ENCODE peak calls at places on chromosomes 5 and 9, in five cellular contexts. X is HepG2, O is HCT116, F is GM12878, P is H1. T is an unnamed sample.

GRCh38 chr5:65326912-65327311 is 154.8 kb downstream of the ADAMTS6 start:
- DNase-seq in X (no peak), O (no peak), F (no peak), P (no peak), T (no peak)

GRCh38 chr5:38692780-38693507 is 136.5 kb upstream of the LIFR start:
- DNase-seq in X (no peak), O (no peak), F (no peak), P (no peak), T (no peak)

GRCh38 chr5:20445326-20445860 is 457.4 kb upstream of the CDH18 start:
- DNase-seq in X (no peak), O (no peak), F (no peak), P (no peak), T (no peak)

GRCh38 chr5:74647096-74647495 is 6.6 kb upstream of the ENC1 start:
- DNase-seq in X (no peak), O (no peak), F (no peak), P (no peak), T (no peak)

GRCh38 chr5:144467795-144468194 is 297.1 kb downstream of the KCTD16 start:
- DNase-seq in X (peak; percentile 35), O (peak; percentile 8), F (no peak), P (peak; percentile 56), T (peak; percentile 46)

GRCh38 chr5:123813251-123813650 is 301.3 kb downstream of the CSNK1G3 start:
- DNase-seq in X (no peak), O (no peak), F (no peak), P (no peak), T (no peak)

GRCh38 chr5:113806250-113806649 is 292.8 kb downstream of the YTHDC2 start:
- DNase-seq in X (no peak), O (no peak), F (no peak), P (no peak), T (no peak)

GRCh38 chr9:19186240-19186639 is 44.3 kb upstream of the DENND4C start:
- DNase-seq in X (no peak), O (no peak), F (no peak), P (no peak), T (no peak)

GRCh38 chr9:123684393-123685149 is 245.4 kb downstream of the DENND1A start:
- DNase-seq in X (no peak), O (no peak), F (no peak), P (no peak), T (no peak)

GRCh38 chr9:136426787-136427186 is 12.9 kb downstream of the INPP5E start:
- DNase-seq in X (no peak), O (no peak), F (no peak), P (no peak), T (no peak)
- H3K9ac ChIP-seq in X (no peak overlapping the region), O (no peak overlapping the region), F (no peak overlapping the region), P (no peak overlapping the region), T (no peak overlapping the region)

GRCh38 chr9:134993996-134994720 is 76.4 kb upstream of the FCN1 start:
- DNase-seq in X (no peak), O (no peak), F (no peak), P (no peak), T (no peak)
- TF ChIP-seq ZNF274 in X (no peak), O (no peak), F (no peak), P (no peak), T (no peak)

GRCh38 chr5:32679218-32679617 is 31.9 kb upstream of the NPR3 start:
- DNase-seq in X (no peak), O (no peak), F (no peak), P (no peak), T (no peak)

GRCh38 chr5:32668552-32668951 is 42.6 kb upstream of the NPR3 start:
- DNase-seq in X (no peak), O (no peak), F (no peak), P (no peak), T (no peak)

GRCh38 chr5:32677023-32677422 is 34.1 kb upstream of the NPR3 start:
- DNase-seq in X (no peak), O (no peak), F (no peak), P (no peak), T (no peak)

GRCh38 chr5:32678472-32678871 is 32.6 kb upstream of the NPR3 start:
- DNase-seq in X (no peak), O (no peak), F (no peak), P (no peak), T (no peak)

DNA sequence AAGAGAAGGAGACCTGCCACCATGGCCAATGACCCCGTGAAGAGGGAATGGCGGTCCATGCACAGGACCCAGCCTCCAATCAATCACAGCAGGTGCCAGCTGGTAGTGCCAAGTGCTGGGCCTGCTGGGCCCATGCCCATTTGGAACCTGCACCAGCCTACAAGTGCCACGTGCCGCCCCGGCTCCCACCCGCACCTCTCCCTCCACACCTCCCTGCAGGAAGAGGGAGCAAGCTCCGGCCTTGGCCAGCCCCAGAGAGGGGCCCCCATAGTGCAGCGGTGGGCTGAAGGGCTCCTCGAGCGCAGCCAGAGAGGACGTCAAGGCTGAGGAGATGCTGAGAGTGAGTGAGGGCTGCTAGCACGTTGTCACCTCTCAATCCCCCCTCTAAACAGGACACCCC is 37.8 kb upstream of the NPR3 start:
- DNase-seq in X (no peak), O (no peak), F (no peak), P (no peak), T (no peak)
- H3K9me3 ChIP-seq in X (no peaks in the 10 kb centered on the region), O (peaks cover 3% of the 10 kb centered on the region), F (no peaks in the 10 kb centered on the region), P (peaks cover 19% of the 10 kb centered on the region), T (peaks cover 18% of the 10 kb centered on the region)

DNA sequence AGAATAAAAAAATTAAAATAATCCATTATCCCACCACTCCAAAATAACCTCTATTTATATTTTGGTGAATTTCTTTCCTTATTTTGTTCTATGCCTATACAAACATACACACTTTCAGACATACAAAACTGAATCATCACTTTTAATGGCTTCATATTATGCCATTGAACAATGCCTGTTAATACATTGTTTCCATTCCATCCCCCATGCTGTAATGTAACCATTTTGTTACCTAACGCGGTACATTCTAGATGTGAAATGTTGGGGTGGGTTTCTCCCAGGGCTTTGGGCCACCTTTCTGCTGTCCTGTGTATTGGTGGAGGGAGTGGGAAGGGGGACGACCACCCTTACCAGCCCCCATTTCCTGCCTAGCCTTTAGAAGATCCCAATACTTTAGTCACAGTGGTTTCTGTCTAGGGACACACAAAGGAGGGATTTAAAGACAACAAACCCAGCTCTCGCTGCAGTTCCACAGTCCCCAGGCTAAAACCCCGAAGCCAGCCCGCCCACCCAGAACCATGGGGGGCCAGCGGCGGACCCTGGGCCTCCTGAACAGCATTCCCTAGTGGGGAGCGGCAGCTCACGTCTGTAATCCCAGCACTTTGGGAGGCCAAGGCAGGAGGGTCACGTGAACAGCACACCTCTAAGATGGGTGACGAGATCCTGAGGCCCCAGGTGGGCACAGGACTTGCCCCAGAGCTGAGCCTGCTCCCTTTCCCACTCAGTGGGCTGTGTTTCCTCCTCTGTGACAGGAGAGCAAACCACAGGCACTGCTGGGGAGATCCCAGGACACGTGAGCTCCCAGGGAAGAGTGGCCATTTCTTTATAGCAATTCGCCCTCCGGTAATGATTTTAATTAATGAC is 56.9 kb upstream of the STXBP1 start:
- DNase-seq in X (no peak), O (no peak), F (no peak), P (no peak), T (no peak)
- H3K9ac ChIP-seq in X (no peak overlapping the region), O (peak overlapping the region; percentile 65), F (no peak overlapping the region), P (no peak overlapping the region), T (peak overlapping the region; percentile 70)

DNA sequence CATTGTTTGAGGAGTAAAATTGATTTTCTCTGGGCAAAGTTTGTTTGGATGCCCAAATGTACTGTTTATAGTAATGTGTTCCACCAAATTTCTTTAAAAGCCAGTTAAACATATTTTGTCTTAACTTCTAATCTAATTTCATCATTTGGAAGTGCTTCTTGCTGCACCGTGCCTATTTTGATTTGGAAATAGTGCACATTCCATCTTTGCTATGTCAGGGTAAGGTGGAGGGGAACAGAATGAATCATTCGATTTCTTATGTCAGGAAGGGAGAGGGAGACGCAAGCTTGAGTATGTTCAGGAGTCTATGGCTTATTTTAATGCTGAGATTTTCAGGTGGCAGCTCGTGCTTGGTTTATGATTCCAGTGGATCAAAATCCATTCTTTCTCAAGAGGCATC is 1384.1 kb upstream of the WWC1 start:
- DNase-seq in X (no peak), O (no peak), F (no peak), P (no peak), T (no peak)
- TF ChIP-seq ZNF274 in X (no peak), O (no peak), F (no peak), P (no peak), T (no peak)

DNA sequence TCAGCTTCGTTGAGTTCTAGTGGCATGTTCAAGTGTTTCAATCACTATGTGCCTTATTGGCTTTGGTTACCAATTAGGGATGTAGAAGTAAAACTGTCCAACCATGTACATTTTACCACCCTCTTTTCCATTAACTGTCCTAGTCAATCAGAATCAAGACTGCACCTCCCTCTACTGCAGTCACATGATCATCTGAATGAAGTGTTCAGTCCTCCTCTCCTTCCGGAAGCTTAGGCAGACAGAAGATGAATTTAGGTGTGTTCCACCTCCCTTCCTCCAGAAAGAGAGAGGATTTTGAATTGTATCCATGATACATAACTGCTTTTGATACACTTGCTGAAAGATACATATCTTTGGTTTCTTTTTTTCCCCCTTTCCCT is 133.7 kb downstream of the ERCC6L2 start:
- DNase-seq in X (no peak), O (no peak), F (no peak), P (no peak), T (no peak)
- H3K9me3 ChIP-seq in X (no peaks in the 10 kb centered on the region), O (no peaks in the 10 kb centered on the region), F (no peaks in the 10 kb centered on the region), P (no peaks in the 10 kb centered on the region), T (no peaks in the 10 kb centered on the region)

DNA sequence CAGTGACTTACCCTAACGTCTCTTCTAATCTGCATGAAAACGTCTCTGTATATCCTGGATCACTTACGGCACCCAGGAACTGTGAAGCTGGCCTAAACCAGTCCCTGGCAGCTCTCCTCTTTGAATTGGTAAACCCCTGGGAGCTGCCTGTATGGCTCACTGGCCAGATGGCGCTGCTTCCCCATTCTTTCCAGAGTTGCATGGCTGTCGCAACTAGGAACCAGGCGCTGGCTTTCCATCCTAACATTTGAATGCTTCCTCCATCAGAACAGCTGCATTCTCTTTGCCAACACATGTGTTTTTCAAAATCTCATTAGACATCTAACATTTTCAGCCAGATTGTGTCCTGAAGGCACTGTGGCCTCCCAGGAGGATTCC is 8.0 kb upstream of the PCA3 start:
- DNase-seq in X (peak; percentile 7), O (no peak), F (no peak), P (peak; percentile 60), T (peak; percentile 16)
- H3K9ac ChIP-seq in X (no peak overlapping the region), O (no peak overlapping the region), F (no peak overlapping the region), P (no peak overlapping the region), T (no peak overlapping the region)

DNA sequence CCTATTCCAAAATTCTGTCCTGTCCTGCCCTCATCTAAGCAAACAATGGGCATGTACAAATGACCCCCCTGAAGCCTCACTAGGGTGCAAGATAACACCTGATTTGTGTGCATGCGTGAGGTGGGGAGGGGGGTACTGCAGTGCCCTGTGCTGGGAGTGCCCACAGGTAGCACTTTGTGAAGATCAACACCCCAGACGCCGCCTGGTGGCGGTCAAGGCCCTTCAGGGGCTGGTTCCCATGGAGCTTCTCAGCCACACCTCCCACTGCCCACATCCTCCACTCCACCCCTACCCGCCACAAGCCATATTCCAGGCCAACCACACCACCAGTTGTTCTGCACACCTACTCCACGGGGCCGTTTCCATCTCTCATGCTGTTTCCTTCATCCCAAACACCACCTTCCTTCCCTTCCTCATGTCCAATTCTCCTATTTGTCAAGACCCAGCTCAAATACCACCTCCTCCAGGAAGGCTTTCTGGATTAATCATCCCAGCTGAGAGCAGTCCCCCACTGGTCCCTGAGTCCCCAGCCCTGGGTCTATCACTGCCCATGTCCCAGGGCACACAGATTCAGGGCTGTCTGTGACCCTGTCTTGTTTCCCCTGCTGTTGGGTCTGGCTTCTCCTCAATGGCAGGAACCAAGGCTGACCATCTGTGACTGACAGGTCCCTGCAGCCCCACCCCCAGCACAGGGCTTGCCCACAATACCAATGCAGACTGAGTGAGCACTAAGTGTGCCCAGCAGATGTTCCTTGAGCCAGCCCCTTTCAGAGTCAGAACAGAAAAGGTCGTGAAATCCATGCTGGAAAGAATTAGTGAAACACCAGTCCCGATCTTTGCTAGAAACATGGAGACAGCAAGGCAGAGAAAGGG is 178.4 kb downstream of the PAX5 start:
- DNase-seq in X (peak; percentile 41), O (peak; percentile 61), F (no peak), P (peak; percentile 76), T (no peak)
- TF ChIP-seq ZNF274 in X (no peak), O (no peak), F (no peak), P (no peak), T (no peak)

T was measured in NT2/D1.